ENCODE peak calls at places on chromosome 14, in nine cellular contexts. One of them, this sample, is unnamed.

GRCh38 chr14:75069021-75069810 is at the start of gene ZC2HC1C:
- DNase-seq in naive thymus-derived CD8-positive, alpha-beta T cell: peak
- DNase-seq in H7: peak
- DNase-seq in IMR-90: peak
- DNase-seq in AG04450: peak
- DNase-seq in Peyer's patch: peak
- DNase-seq in stimulated activated CD4-positive, alpha-beta T cell treated with anti-CD3 and anti-CD28 coated beads, Interleukin-4, amount 100 ng/mL, for 48 hours: peak
- DNase-seq in NCI-H1092 treated with DMSO at 0.1 percent for 48 hours: peak
- DNase-seq in bronchial epithelial cell: peak
- DNase-seq in this sample: peak

GRCh38 chr14:84361476-84361875 is 1168.5 kb upstream of the FLRT2 start:
- DNase-seq in stimulated activated CD4-positive, alpha-beta T cell treated with anti-CD3 and anti-CD28 coated beads, Interleukin-4, amount 100 ng/mL, for 48 hours: no peak
- DNase-seq in H7: no peak
- DNase-seq in bronchial epithelial cell: no peak
- DNase-seq in Peyer's patch: no peak
- DNase-seq in AG04450: no peak
- DNase-seq in NCI-H1092 treated with DMSO at 0.1 percent for 48 hours: no peak
- DNase-seq in IMR-90: no peak
- DNase-seq in naive thymus-derived CD8-positive, alpha-beta T cell: no peak
- DNase-seq in this sample: no peak

GRCh38 chr14:78399316-78399889 is 229.2 kb downstream of the NRXN3 start:
- DNase-seq in H7: peak
- DNase-seq in IMR-90: no peak
- DNase-seq in stimulated activated CD4-positive, alpha-beta T cell treated with anti-CD3 and anti-CD28 coated beads, Interleukin-4, amount 100 ng/mL, for 48 hours: no peak
- DNase-seq in naive thymus-derived CD8-positive, alpha-beta T cell: no peak
- DNase-seq in NCI-H1092 treated with DMSO at 0.1 percent for 48 hours: no peak
- DNase-seq in AG04450: no peak
- DNase-seq in bronchial epithelial cell: peak
- DNase-seq in Peyer's patch: no peak
- DNase-seq in this sample: no peak

GRCh38 chr14:62162998-62163589 is 400.9 kb downstream of the SNAPC1 start:
- DNase-seq in Peyer's patch: no peak
- DNase-seq in naive thymus-derived CD8-positive, alpha-beta T cell: peak
- DNase-seq in IMR-90: peak
- DNase-seq in NCI-H1092 treated with DMSO at 0.1 percent for 48 hours: peak
- DNase-seq in stimulated activated CD4-positive, alpha-beta T cell treated with anti-CD3 and anti-CD28 coated beads, Interleukin-4, amount 100 ng/mL, for 48 hours: no peak
- DNase-seq in bronchial epithelial cell: peak
- DNase-seq in AG04450: no peak
- DNase-seq in H7: peak
- DNase-seq in this sample: no peak

GRCh38 chr14:103078420-103078749 is 5.6 kb upstream of the LBHD2 start:
- DNase-seq in IMR-90: peak
- DNase-seq in NCI-H1092 treated with DMSO at 0.1 percent for 48 hours: peak
- DNase-seq in bronchial epithelial cell: peak
- DNase-seq in H7: peak
- DNase-seq in stimulated activated CD4-positive, alpha-beta T cell treated with anti-CD3 and anti-CD28 coated beads, Interleukin-4, amount 100 ng/mL, for 48 hours: peak
- DNase-seq in AG04450: peak
- DNase-seq in naive thymus-derived CD8-positive, alpha-beta T cell: peak
- DNase-seq in Peyer's patch: peak
- DNase-seq in this sample: peak

GRCh38 chr14:53330441-53330840 is 177.3 kb upstream of the DDHD1 start:
- DNase-seq in AG04450: no peak
- DNase-seq in IMR-90: no peak
- DNase-seq in naive thymus-derived CD8-positive, alpha-beta T cell: no peak
- DNase-seq in Peyer's patch: no peak
- DNase-seq in H7: no peak
- DNase-seq in bronchial epithelial cell: no peak
- DNase-seq in stimulated activated CD4-positive, alpha-beta T cell treated with anti-CD3 and anti-CD28 coated beads, Interleukin-4, amount 100 ng/mL, for 48 hours: no peak
- DNase-seq in NCI-H1092 treated with DMSO at 0.1 percent for 48 hours: no peak
- DNase-seq in this sample: no peak

GRCh38 chr14:67268456-67269115 is 27.4 kb downstream of the PALS1 start:
- DNase-seq in naive thymus-derived CD8-positive, alpha-beta T cell: no peak
- DNase-seq in H7: peak
- DNase-seq in stimulated activated CD4-positive, alpha-beta T cell treated with anti-CD3 and anti-CD28 coated beads, Interleukin-4, amount 100 ng/mL, for 48 hours: no peak
- DNase-seq in IMR-90: peak
- DNase-seq in AG04450: no peak
- DNase-seq in NCI-H1092 treated with DMSO at 0.1 percent for 48 hours: no peak
- DNase-seq in Peyer's patch: no peak
- DNase-seq in bronchial epithelial cell: no peak
- DNase-seq in this sample: no peak

GRCh38 chr14:24876996-24877395 is 173.0 kb downstream of the STXBP6 start:
- DNase-seq in stimulated activated CD4-positive, alpha-beta T cell treated with anti-CD3 and anti-CD28 coated beads, Interleukin-4, amount 100 ng/mL, for 48 hours: no peak
- DNase-seq in bronchial epithelial cell: no peak
- DNase-seq in naive thymus-derived CD8-positive, alpha-beta T cell: no peak
- DNase-seq in NCI-H1092 treated with DMSO at 0.1 percent for 48 hours: no peak
- DNase-seq in AG04450: no peak
- DNase-seq in Peyer's patch: no peak
- DNase-seq in IMR-90: no peak
- DNase-seq in H7: no peak
- DNase-seq in this sample: no peak

GRCh38 chr14:102164241-102164641 is 24.5 kb downstream of the WDR20 start:
- DNase-seq in stimulated activated CD4-positive, alpha-beta T cell treated with anti-CD3 and anti-CD28 coated beads, Interleukin-4, amount 100 ng/mL, for 48 hours: no peak
- DNase-seq in bronchial epithelial cell: peak
- DNase-seq in AG04450: no peak
- DNase-seq in H7: no peak
- DNase-seq in IMR-90: peak
- DNase-seq in naive thymus-derived CD8-positive, alpha-beta T cell: no peak
- DNase-seq in Peyer's patch: no peak
- DNase-seq in NCI-H1092 treated with DMSO at 0.1 percent for 48 hours: no peak
- DNase-seq in this sample: no peak

GRCh38 chr14:70448633-70449032 is 3.3 kb upstream of the ADAM21 start:
- DNase-seq in bronchial epithelial cell: peak
- DNase-seq in IMR-90: peak
- DNase-seq in stimulated activated CD4-positive, alpha-beta T cell treated with anti-CD3 and anti-CD28 coated beads, Interleukin-4, amount 100 ng/mL, for 48 hours: no peak
- DNase-seq in Peyer's patch: no peak
- DNase-seq in naive thymus-derived CD8-positive, alpha-beta T cell: no peak
- DNase-seq in NCI-H1092 treated with DMSO at 0.1 percent for 48 hours: no peak
- DNase-seq in AG04450: peak
- DNase-seq in H7: no peak
- DNase-seq in this sample: no peak

GRCh38 chr14:89827260-89827659 is 127.3 kb downstream of the EFCAB11 start:
- DNase-seq in IMR-90: no peak
- DNase-seq in bronchial epithelial cell: no peak
- DNase-seq in H7: no peak
- DNase-seq in Peyer's patch: no peak
- DNase-seq in stimulated activated CD4-positive, alpha-beta T cell treated with anti-CD3 and anti-CD28 coated beads, Interleukin-4, amount 100 ng/mL, for 48 hours: no peak
- DNase-seq in NCI-H1092 treated with DMSO at 0.1 percent for 48 hours: no peak
- DNase-seq in naive thymus-derived CD8-positive, alpha-beta T cell: no peak
- DNase-seq in AG04450: no peak
- DNase-seq in this sample: no peak

GRCh38 chr14:50335389-50335788 is 23.3 kb downstream of the DMAC2L start:
- DNase-seq in naive thymus-derived CD8-positive, alpha-beta T cell: no peak
- DNase-seq in H7: peak
- DNase-seq in AG04450: no peak
- DNase-seq in Peyer's patch: peak
- DNase-seq in stimulated activated CD4-positive, alpha-beta T cell treated with anti-CD3 and anti-CD28 coated beads, Interleukin-4, amount 100 ng/mL, for 48 hours: no peak
- DNase-seq in IMR-90: peak
- DNase-seq in NCI-H1092 treated with DMSO at 0.1 percent for 48 hours: peak
- DNase-seq in bronchial epithelial cell: no peak
- DNase-seq in this sample: peak

GRCh38 chr14:33307691-33308369 is 369.2 kb downstream of the NPAS3 start:
- DNase-seq in IMR-90: no peak
- DNase-seq in NCI-H1092 treated with DMSO at 0.1 percent for 48 hours: peak
- DNase-seq in AG04450: no peak
- DNase-seq in stimulated activated CD4-positive, alpha-beta T cell treated with anti-CD3 and anti-CD28 coated beads, Interleukin-4, amount 100 ng/mL, for 48 hours: no peak
- DNase-seq in naive thymus-derived CD8-positive, alpha-beta T cell: no peak
- DNase-seq in H7: no peak
- DNase-seq in bronchial epithelial cell: no peak
- DNase-seq in Peyer's patch: no peak
- DNase-seq in this sample: no peak

GRCh38 chr14:97641827-97642226 is 844.6 kb downstream of the VRK1 start:
- DNase-seq in naive thymus-derived CD8-positive, alpha-beta T cell: no peak
- DNase-seq in Peyer's patch: no peak
- DNase-seq in AG04450: no peak
- DNase-seq in IMR-90: no peak
- DNase-seq in H7: no peak
- DNase-seq in bronchial epithelial cell: no peak
- DNase-seq in NCI-H1092 treated with DMSO at 0.1 percent for 48 hours: no peak
- DNase-seq in stimulated activated CD4-positive, alpha-beta T cell treated with anti-CD3 and anti-CD28 coated beads, Interleukin-4, amount 100 ng/mL, for 48 hours: no peak
- DNase-seq in this sample: no peak

GRCh38 chr14:65213316-65213715 is 111.0 kb upstream of the MAX start:
- DNase-seq in Peyer's patch: no peak
- DNase-seq in naive thymus-derived CD8-positive, alpha-beta T cell: no peak
- DNase-seq in AG04450: no peak
- DNase-seq in NCI-H1092 treated with DMSO at 0.1 percent for 48 hours: no peak
- DNase-seq in stimulated activated CD4-positive, alpha-beta T cell treated with anti-CD3 and anti-CD28 coated beads, Interleukin-4, amount 100 ng/mL, for 48 hours: no peak
- DNase-seq in bronchial epithelial cell: no peak
- DNase-seq in IMR-90: no peak
- DNase-seq in H7: no peak
- DNase-seq in this sample: no peak

GRCh38 chr14:54109521-54110120 is 153.0 kb upstream of the BMP4 start:
- DNase-seq in NCI-H1092 treated with DMSO at 0.1 percent for 48 hours: no peak
- DNase-seq in AG04450: no peak
- DNase-seq in Peyer's patch: no peak
- DNase-seq in H7: no peak
- DNase-seq in naive thymus-derived CD8-positive, alpha-beta T cell: no peak
- DNase-seq in stimulated activated CD4-positive, alpha-beta T cell treated with anti-CD3 and anti-CD28 coated beads, Interleukin-4, amount 100 ng/mL, for 48 hours: no peak
- DNase-seq in IMR-90: no peak
- DNase-seq in bronchial epithelial cell: peak
- DNase-seq in this sample: no peak

GRCh38 chr14:73759183-73759713 is 45.1 kb upstream of the PNMA1 start:
- DNase-seq in H7: peak
- DNase-seq in AG04450: no peak
- DNase-seq in bronchial epithelial cell: no peak
- DNase-seq in naive thymus-derived CD8-positive, alpha-beta T cell: peak
- DNase-seq in NCI-H1092 treated with DMSO at 0.1 percent for 48 hours: no peak
- DNase-seq in IMR-90: peak
- DNase-seq in stimulated activated CD4-positive, alpha-beta T cell treated with anti-CD3 and anti-CD28 coated beads, Interleukin-4, amount 100 ng/mL, for 48 hours: no peak
- DNase-seq in Peyer's patch: peak
- DNase-seq in this sample: no peak

GRCh38 chr14:61750708-61751474 is 11.3 kb upstream of the SNAPC1 start:
- DNase-seq in stimulated activated CD4-positive, alpha-beta T cell treated with anti-CD3 and anti-CD28 coated beads, Interleukin-4, amount 100 ng/mL, for 48 hours: peak
- DNase-seq in H7: peak
- DNase-seq in IMR-90: peak
- DNase-seq in naive thymus-derived CD8-positive, alpha-beta T cell: peak
- DNase-seq in NCI-H1092 treated with DMSO at 0.1 percent for 48 hours: no peak
- DNase-seq in Peyer's patch: peak
- DNase-seq in bronchial epithelial cell: peak
- DNase-seq in AG04450: no peak
- DNase-seq in this sample: no peak

GRCh38 chr14:103144085-103144484 is 20.8 kb downstream of the TNFAIP2 start:
- DNase-seq in AG04450: peak
- DNase-seq in IMR-90: peak
- DNase-seq in NCI-H1092 treated with DMSO at 0.1 percent for 48 hours: no peak
- DNase-seq in Peyer's patch: no peak
- DNase-seq in stimulated activated CD4-positive, alpha-beta T cell treated with anti-CD3 and anti-CD28 coated beads, Interleukin-4, amount 100 ng/mL, for 48 hours: no peak
- DNase-seq in naive thymus-derived CD8-positive, alpha-beta T cell: no peak
- DNase-seq in bronchial epithelial cell: peak
- DNase-seq in H7: no peak
- DNase-seq in this sample: no peak

GRCh38 chr14:100608586-100609330 is 21.5 kb upstream of the BEGAIN start:
- DNase-seq in H7: no peak
- DNase-seq in IMR-90: no peak
- DNase-seq in naive thymus-derived CD8-positive, alpha-beta T cell: no peak
- DNase-seq in NCI-H1092 treated with DMSO at 0.1 percent for 48 hours: no peak
- DNase-seq in Peyer's patch: peak
- DNase-seq in AG04450: no peak
- DNase-seq in bronchial epithelial cell: no peak
- DNase-seq in stimulated activated CD4-positive, alpha-beta T cell treated with anti-CD3 and anti-CD28 coated beads, Interleukin-4, amount 100 ng/mL, for 48 hours: no peak
- DNase-seq in this sample: no peak

GRCh38 chr14:36048667-36049066 is 127.9 kb downstream of the PTCSC3 start:
- DNase-seq in stimulated activated CD4-positive, alpha-beta T cell treated with anti-CD3 and anti-CD28 coated beads, Interleukin-4, amount 100 ng/mL, for 48 hours: no peak
- DNase-seq in bronchial epithelial cell: no peak
- DNase-seq in NCI-H1092 treated with DMSO at 0.1 percent for 48 hours: no peak
- DNase-seq in naive thymus-derived CD8-positive, alpha-beta T cell: no peak
- DNase-seq in Peyer's patch: no peak
- DNase-seq in H7: no peak
- DNase-seq in AG04450: no peak
- DNase-seq in IMR-90: no peak
- DNase-seq in this sample: no peak

GRCh38 chr14:61343991-61344405 is 22.6 kb downstream of the PRKCH start:
- DNase-seq in Peyer's patch: no peak
- DNase-seq in NCI-H1092 treated with DMSO at 0.1 percent for 48 hours: no peak
- DNase-seq in IMR-90: no peak
- DNase-seq in H7: no peak
- DNase-seq in naive thymus-derived CD8-positive, alpha-beta T cell: peak
- DNase-seq in stimulated activated CD4-positive, alpha-beta T cell treated with anti-CD3 and anti-CD28 coated beads, Interleukin-4, amount 100 ng/mL, for 48 hours: no peak
- DNase-seq in bronchial epithelial cell: no peak
- DNase-seq in AG04450: no peak
- DNase-seq in this sample: no peak

GRCh38 chr14:77590845-77591506 is 25.5 kb downstream of the SPTLC2 start:
- DNase-seq in stimulated activated CD4-positive, alpha-beta T cell treated with anti-CD3 and anti-CD28 coated beads, Interleukin-4, amount 100 ng/mL, for 48 hours: no peak
- DNase-seq in bronchial epithelial cell: peak
- DNase-seq in naive thymus-derived CD8-positive, alpha-beta T cell: no peak
- DNase-seq in IMR-90: no peak
- DNase-seq in Peyer's patch: no peak
- DNase-seq in AG04450: no peak
- DNase-seq in NCI-H1092 treated with DMSO at 0.1 percent for 48 hours: no peak
- DNase-seq in H7: no peak
- DNase-seq in this sample: no peak

GRCh38 chr14:68292467-68293334 is 473.1 kb downstream of the RAD51B start:
- DNase-seq in naive thymus-derived CD8-positive, alpha-beta T cell: no peak
- DNase-seq in NCI-H1092 treated with DMSO at 0.1 percent for 48 hours: no peak
- DNase-seq in Peyer's patch: no peak
- DNase-seq in AG04450: no peak
- DNase-seq in stimulated activated CD4-positive, alpha-beta T cell treated with anti-CD3 and anti-CD28 coated beads, Interleukin-4, amount 100 ng/mL, for 48 hours: no peak
- DNase-seq in H7: no peak
- DNase-seq in IMR-90: no peak
- DNase-seq in bronchial epithelial cell: no peak
- DNase-seq in this sample: no peak

GRCh38 chr14:72781476-72782181 is 112.3 kb downstream of the DPF3 start:
- DNase-seq in AG04450: no peak
- DNase-seq in stimulated activated CD4-positive, alpha-beta T cell treated with anti-CD3 and anti-CD28 coated beads, Interleukin-4, amount 100 ng/mL, for 48 hours: no peak
- DNase-seq in NCI-H1092 treated with DMSO at 0.1 percent for 48 hours: no peak
- DNase-seq in naive thymus-derived CD8-positive, alpha-beta T cell: no peak
- DNase-seq in Peyer's patch: no peak
- DNase-seq in bronchial epithelial cell: peak
- DNase-seq in IMR-90: peak
- DNase-seq in H7: no peak
- DNase-seq in this sample: no peak

GRCh38 chr14:95359974-95360826 is 40.5 kb upstream of the CLMN start:
- DNase-seq in AG04450: no peak
- DNase-seq in IMR-90: no peak
- DNase-seq in Peyer's patch: no peak
- DNase-seq in bronchial epithelial cell: no peak
- DNase-seq in H7: peak
- DNase-seq in naive thymus-derived CD8-positive, alpha-beta T cell: no peak
- DNase-seq in stimulated activated CD4-positive, alpha-beta T cell treated with anti-CD3 and anti-CD28 coated beads, Interleukin-4, amount 100 ng/mL, for 48 hours: no peak
- DNase-seq in NCI-H1092 treated with DMSO at 0.1 percent for 48 hours: no peak
- DNase-seq in this sample: no peak

GRCh38 chr14:105025429-105025828 is 4.5 kb upstream of the CDCA4 start:
- DNase-seq in H7: no peak
- DNase-seq in naive thymus-derived CD8-positive, alpha-beta T cell: no peak
- DNase-seq in stimulated activated CD4-positive, alpha-beta T cell treated with anti-CD3 and anti-CD28 coated beads, Interleukin-4, amount 100 ng/mL, for 48 hours: no peak
- DNase-seq in IMR-90: no peak
- DNase-seq in AG04450: no peak
- DNase-seq in Peyer's patch: no peak
- DNase-seq in bronchial epithelial cell: no peak
- DNase-seq in NCI-H1092 treated with DMSO at 0.1 percent for 48 hours: no peak
- DNase-seq in this sample: no peak

GRCh38 chr14:68574906-68575305 is 218.0 kb downstream of the ZFP36L1 start:
- DNase-seq in H7: no peak
- DNase-seq in stimulated activated CD4-positive, alpha-beta T cell treated with anti-CD3 and anti-CD28 coated beads, Interleukin-4, amount 100 ng/mL, for 48 hours: no peak
- DNase-seq in bronchial epithelial cell: no peak
- DNase-seq in naive thymus-derived CD8-positive, alpha-beta T cell: no peak
- DNase-seq in IMR-90: peak
- DNase-seq in NCI-H1092 treated with DMSO at 0.1 percent for 48 hours: peak
- DNase-seq in Peyer's patch: no peak
- DNase-seq in AG04450: no peak
- DNase-seq in this sample: no peak

GRCh38 chr14:90005939-90006530 is 50.3 kb downstream of the TDP1 start:
- DNase-seq in H7: no peak
- DNase-seq in stimulated activated CD4-positive, alpha-beta T cell treated with anti-CD3 and anti-CD28 coated beads, Interleukin-4, amount 100 ng/mL, for 48 hours: no peak
- DNase-seq in IMR-90: no peak
- DNase-seq in naive thymus-derived CD8-positive, alpha-beta T cell: no peak
- DNase-seq in NCI-H1092 treated with DMSO at 0.1 percent for 48 hours: no peak
- DNase-seq in AG04450: no peak
- DNase-seq in bronchial epithelial cell: no peak
- DNase-seq in Peyer's patch: no peak
- DNase-seq in this sample: no peak

GRCh38 chr14:22906073-22906472 is 12.9 kb downstream of the RBM23 start:
- DNase-seq in AG04450: no peak
- DNase-seq in stimulated activated CD4-positive, alpha-beta T cell treated with anti-CD3 and anti-CD28 coated beads, Interleukin-4, amount 100 ng/mL, for 48 hours: no peak
- DNase-seq in IMR-90: no peak
- DNase-seq in H7: no peak
- DNase-seq in naive thymus-derived CD8-positive, alpha-beta T cell: no peak
- DNase-seq in bronchial epithelial cell: no peak
- DNase-seq in NCI-H1092 treated with DMSO at 0.1 percent for 48 hours: no peak
- DNase-seq in Peyer's patch: no peak
- DNase-seq in this sample: no peak

GRCh38 chr14:77544571-77544970 is 46.0 kb upstream of the ISM2 start:
- DNase-seq in IMR-90: no peak
- DNase-seq in AG04450: no peak
- DNase-seq in NCI-H1092 treated with DMSO at 0.1 percent for 48 hours: no peak
- DNase-seq in bronchial epithelial cell: no peak
- DNase-seq in H7: no peak
- DNase-seq in stimulated activated CD4-positive, alpha-beta T cell treated with anti-CD3 and anti-CD28 coated beads, Interleukin-4, amount 100 ng/mL, for 48 hours: no peak
- DNase-seq in naive thymus-derived CD8-positive, alpha-beta T cell: no peak
- DNase-seq in Peyer's patch: no peak
- DNase-seq in this sample: no peak